ENCODE peak calls at places on chromosomes 5 and 9, in eight cellular contexts. A is HFFc6; S is A549; V is cardiac muscle cell; T is H7; K is RPMI7951; Y is activated naive CD4-positive, alpha-beta T cell treated with anti-CD3 and anti-CD28 coated beads, Interleukin-2, amount 10 ng/mL, durations not matched to agents 7 days and 5 days; H is AML-193. N is an unnamed sample.

GRCh38 chr9:120258096-120258495 is 321.9 kb downstream of the CDK5RAP2 start:
- DNase-seq in A (no peak), S (no peak), V (no peak), T (no peak), K (no peak), Y (no peak), H (no peak), N (no peak)

GRCh38 chr9:113963017-113963620 is 87.0 kb downstream of the ZNF618 start:
- DNase-seq in A (peak), S (peak), V (peak), T (peak), K (peak), Y (peak), H (peak), N (peak)

GRCh38 chr5:141192110-141192725 is at the start of gene PCDHB10:
- DNase-seq in A (peak), S (no peak), V (peak), T (peak), K (peak), Y (peak), H (peak), N (peak)

GRCh38 chr9:131732061-131732526 is 7.8 kb downstream of the RAPGEF1 start:
- DNase-seq in A (peak), S (no peak), V (no peak), T (no peak), K (no peak), Y (no peak), H (no peak), N (peak)

GRCh38 chr9:127392976-127393375 is 4.0 kb upstream of the SLC2A8 start:
- DNase-seq in A (no peak), S (no peak), V (no peak), T (no peak), K (no peak), Y (no peak), H (no peak), N (no peak)

GRCh38 chr5:75571547-75571946 is 39.7 kb upstream of the ANKDD1B start:
- DNase-seq in A (no peak), S (no peak), V (peak), T (no peak), K (no peak), Y (no peak), H (no peak), N (no peak)

GRCh38 chr5:66442951-66443445 is 153.2 kb upstream of the MAST4 start:
- DNase-seq in A (no peak), S (no peak), V (peak), T (no peak), K (peak), Y (no peak), H (no peak), N (no peak)

GRCh38 chr5:122110990-122111389 is 18.4 kb upstream of the ZNF474 start:
- DNase-seq in A (no peak), S (no peak), V (no peak), T (no peak), K (no peak), Y (no peak), H (no peak), N (no peak)

GRCh38 chr9:84140535-84141101 is 160.0 kb downstream of the RMI1 start:
- DNase-seq in A (no peak), S (no peak), V (peak), T (peak), K (no peak), Y (peak), H (no peak), N (no peak)

GRCh38 chr5:45252991-45253390 is 443.2 kb downstream of the HCN1 start:
- DNase-seq in A (no peak), S (no peak), V (no peak), T (no peak), K (peak), Y (no peak), H (no peak), N (no peak)

GRCh38 chr5:76709762-76710161 is 6.2 kb upstream of the F2R start:
- DNase-seq in A (peak), S (no peak), V (peak), T (no peak), K (peak), Y (no peak), H (no peak), N (no peak)

GRCh38 chr5:142860291-142860690 is 90.1 kb downstream of the ARHGAP26 start:
- DNase-seq in A (no peak), S (no peak), V (no peak), T (no peak), K (no peak), Y (no peak), H (no peak), N (no peak)

GRCh38 chr5:26259081-26259480 is 779.3 kb downstream of the CDH9 start:
- DNase-seq in A (no peak), S (no peak), V (no peak), T (no peak), K (no peak), Y (no peak), H (no peak), N (no peak)

GRCh38 chr9:89519393-89519805 is 21.5 kb upstream of the SEMA4D start:
- DNase-seq in A (no peak), S (no peak), V (peak), T (no peak), K (peak), Y (no peak), H (no peak), N (no peak)

GRCh38 chr5:171418316-171418981 is 998 bp upstream of the FGF18 start:
- DNase-seq in A (peak), S (peak), V (peak), T (peak), K (peak), Y (peak), H (peak), N (no peak)

GRCh38 chr9:104992696-104993095 is 64.7 kb upstream of the ABCA1 start:
- DNase-seq in A (no peak), S (no peak), V (peak), T (no peak), K (peak), Y (no peak), H (no peak), N (peak)

GRCh38 chr5:40688127-40688756 is 8.5 kb downstream of the PTGER4 start:
- DNase-seq in A (peak), S (peak), V (peak), T (peak), K (peak), Y (peak), H (peak), N (peak)

GRCh38 chr5:150642567-150642927 is 2.1 kb downstream of the SYNPO start:
- DNase-seq in A (peak), S (peak), V (peak), T (no peak), K (peak), Y (no peak), H (no peak), N (no peak)

GRCh38 chr5:157578079-157578780 is 2.7 kb upstream of the ADAM19 start:
- DNase-seq in A (no peak), S (no peak), V (no peak), T (no peak), K (no peak), Y (no peak), H (no peak), N (no peak)

GRCh38 chr5:28012538-28012937 is 974.2 kb upstream of the CDH9 start:
- DNase-seq in A (no peak), S (no peak), V (no peak), T (no peak), K (peak), Y (no peak), H (no peak), N (peak)

GRCh38 chr5:170277953-170278352 is 19.6 kb downstream of the LCP2 start:
- DNase-seq in A (no peak), S (no peak), V (no peak), T (no peak), K (no peak), Y (no peak), H (no peak), N (peak)

GRCh38 chr5:68273717-68274409 is 58.3 kb downstream of the PIK3R1 start:
- DNase-seq in A (no peak), S (no peak), V (no peak), T (no peak), K (no peak), Y (no peak), H (no peak), N (no peak)

GRCh38 chr9:38437193-38437823 is 13.1 kb upstream of the IGFBPL1 start:
- DNase-seq in A (peak), S (peak), V (peak), T (no peak), K (peak), Y (no peak), H (no peak), N (peak)

GRCh38 chr9:35136866-35137265 is 21.2 kb upstream of the ATOSB start:
- DNase-seq in A (no peak), S (no peak), V (peak), T (no peak), K (peak), Y (no peak), H (no peak), N (no peak)

GRCh38 chr5:149781612-149782011 is 51.5 kb downstream of the PPARGC1B start:
- DNase-seq in A (no peak), S (no peak), V (no peak), T (no peak), K (no peak), Y (no peak), H (no peak), N (no peak)

GRCh38 chr9:137194909-137195308 is 5.6 kb downstream of the TPRN start:
- DNase-seq in A (no peak), S (no peak), V (no peak), T (no peak), K (no peak), Y (no peak), H (no peak), N (no peak)

GRCh38 chr5:168132186-168132585 is 159.3 kb upstream of the WWC1 start:
- DNase-seq in A (no peak), S (no peak), V (peak), T (no peak), K (peak), Y (no peak), H (no peak), N (no peak)

GRCh38 chr9:33024126-33024965 is 727 bp upstream of the DNAJA1 start:
- DNase-seq in A (no peak), S (no peak), V (peak), T (no peak), K (no peak), Y (no peak), H (peak), N (peak)

GRCh38 chr5:133325834-133326233 is 274.0 kb downstream of the HSPA4 start:
- DNase-seq in A (no peak), S (no peak), V (no peak), T (no peak), K (no peak), Y (no peak), H (no peak), N (no peak)

GRCh38 chr5:155508673-155509072 is 495.1 kb downstream of the KIF4B start:
- DNase-seq in A (no peak), S (no peak), V (no peak), T (no peak), K (no peak), Y (no peak), H (no peak), N (no peak)

GRCh38 chr9:104923289-104923688 is 4.7 kb downstream of the ABCA1 start:
- DNase-seq in A (no peak), S (no peak), V (peak), T (no peak), K (no peak), Y (no peak), H (peak), N (peak)

GRCh38 chr9:133787749-133788015 is 49.5 kb upstream of the SARDH start:
- DNase-seq in A (no peak), S (peak), V (peak), T (peak), K (no peak), Y (peak), H (no peak), N (peak)